ENCODE peak calls at places on chromosomes 16 and 17, in five cellular contexts. M is myocyte, B is small intestine, O is NCI-H510A, J is sciatic nerve. Z is an unnamed sample.

GRCh38 chr16:89332248-89333245 is 115.0 kb downstream of the ZNF778 start:
- DNase-seq in M (no peak), B (no peak), O (no peak), J (no peak), Z (no peak)

GRCh38 chr17:45063198-45063597 is 2.1 kb downstream of the NMT1 start:
- DNase-seq in M (no peak), B (peak; percentile 54), O (no peak), J (no peak), Z (no peak)

GRCh38 chr17:76840884-76841775 is 27.1 kb upstream of the MGAT5B start:
- DNase-seq in M (no peak), B (no peak), O (no peak), J (no peak), Z (no peak)

GRCh38 chr16:25707982-25708583 is 16.3 kb downstream of the HS3ST4 start:
- DNase-seq in M (peak; percentile 2), B (peak; percentile 51), O (no peak), J (no peak), Z (no peak)

GRCh38 chr17:75688209-75688771 is 21.2 kb downstream of the SAP30BP start:
- DNase-seq in M (no peak), B (no peak), O (no peak), J (no peak), Z (peak; percentile 63)

GRCh38 chr16:85699628-85700027 is 10.9 kb upstream of the GINS2 start:
- DNase-seq in M (peak; percentile 33), B (no peak), O (no peak), J (no peak), Z (no peak)

GRCh38 chr17:10316986-10317834 is 55.6 kb downstream of the MYH13 start:
- DNase-seq in M (peak; percentile 87), B (peak; percentile 42), O (no peak), J (peak; percentile 82), Z (peak; percentile 80)

GRCh38 chr17:74532115-74532514 is 840 bp upstream of the CD300LB start:
- DNase-seq in M (no peak), B (no peak), O (no peak), J (peak; percentile 65), Z (peak; percentile 66)

GRCh38 chr17:43935204-43935925 is 6.9 kb downstream of the PPY start:
- DNase-seq in M (no peak), B (no peak), O (no peak), J (no peak), Z (no peak)

GRCh38 chr17:73141411-73141810 is 23.4 kb upstream of the SSTR2 start:
- DNase-seq in M (no peak), B (no peak), O (no peak), J (no peak), Z (no peak)

GRCh38 chr17:75572713-75573539 is 14.7 kb upstream of the MYO15B start:
- DNase-seq in M (no peak), B (no peak), O (no peak), J (no peak), Z (no peak)

GRCh38 chr17:40095944-40096791 is 4.2 kb downstream of the NR1D1 start:
- DNase-seq in M (no peak), B (peak; percentile 65), O (no peak), J (peak; percentile 74), Z (peak; percentile 75)

GRCh38 chr17:76598004-76598439 is 12.4 kb upstream of the ST6GALNAC2 start:
- DNase-seq in M (no peak), B (no peak), O (peak; percentile 46), J (no peak), Z (peak; percentile 24)

GRCh38 chr17:61470530-61471136 is 18.4 kb downstream of the TBX4 start:
- DNase-seq in M (no peak), B (peak; percentile 66), O (no peak), J (peak; percentile 40), Z (peak; percentile 34)

GRCh38 chr16:66099261-66099660 is 267.2 kb upstream of the CDH5 start:
- DNase-seq in M (no peak), B (no peak), O (no peak), J (no peak), Z (no peak)

GRCh38 chr17:81509687-81510523 is 2.7 kb downstream of the ACTG1 start:
- DNase-seq in M (peak; percentile 45), B (no peak), O (no peak), J (no peak), Z (no peak)

GRCh38 chr16:84117482-84117843 is 721 bp upstream of the MBTPS1 start:
- DNase-seq in M (no peak), B (peak; percentile 45), O (peak; percentile 18), J (no peak), Z (no peak)

GRCh38 chr17:46790216-46790615 is 28.3 kb downstream of the WNT3 start:
- DNase-seq in M (no peak), B (no peak), O (no peak), J (no peak), Z (no peak)

GRCh38 chr17:31373150-31374082 is 18.1 kb upstream of the RAB11FIP4 start:
- DNase-seq in M (peak; percentile 74), B (peak; percentile 63), O (no peak), J (no peak), Z (no peak)

GRCh38 chr16:56860226-56861020 is 4.6 kb upstream of the SLC12A3 start:
- DNase-seq in M (no peak), B (peak; percentile 19), O (no peak), J (no peak), Z (no peak)

GRCh38 chr16:75420987-75421819 is 12.1 kb downstream of the CFDP1 start:
- DNase-seq in M (peak; percentile 57), B (peak; percentile 70), O (no peak), J (peak; percentile 79), Z (peak; percentile 86)

GRCh38 chr16:75096730-75097129 is 19.9 kb downstream of the LDHD start:
- DNase-seq in M (no peak), B (no peak), O (peak; percentile 64), J (no peak), Z (no peak)

GRCh38 chr16:12271006-12271405 is 294.5 kb downstream of the SNX29 start:
- DNase-seq in M (peak; percentile 84), B (peak; percentile 31), O (no peak), J (no peak), Z (no peak)

GRCh38 chr16:885391-885790 is 84.9 kb upstream of the GNG13 start:
- DNase-seq in M (no peak), B (no peak), O (no peak), J (no peak), Z (no peak)

GRCh38 chr16:49785970-49786369 is 69.9 kb downstream of the ZNF423 start:
- DNase-seq in M (no peak), B (no peak), O (no peak), J (no peak), Z (no peak)

GRCh38 chr16:70252355-70252988 is 732 bp upstream of the EXOSC6 start:
- DNase-seq in M (no peak), B (no peak), O (no peak), J (no peak), Z (no peak)

GRCh38 chr16:741986-742629 is 1.3 kb upstream of the CIAO3 start:
- DNase-seq in M (no peak), B (no peak), O (no peak), J (no peak), Z (no peak)

GRCh38 chr17:37089998-37090397 is 141.2 kb downstream of the AATF start:
- DNase-seq in M (peak; percentile 69), B (peak; percentile 61), O (no peak), J (no peak), Z (no peak)

GRCh38 chr17:7281074-7281952 is at the start of gene SLC2A4:
- DNase-seq in M (peak; percentile 96), B (peak; percentile 97), O (peak; percentile 93), J (peak; percentile 96), Z (peak; percentile 97)

GRCh38 chr16:19089410-19089955 is 22.1 kb downstream of the COQ7 start:
- DNase-seq in M (no peak), B (no peak), O (no peak), J (no peak), Z (no peak)

GRCh38 chr16:13957197-13958078 is 37.5 kb downstream of the ERCC4 start:
- DNase-seq in M (peak; percentile 89), B (peak; percentile 90), O (peak; percentile 27), J (peak; percentile 75), Z (peak; percentile 81)

GRCh38 chr16:27972500-27972899 is 91.0 kb downstream of the GSG1L start:
- DNase-seq in M (peak; percentile 46), B (peak; percentile 57), O (peak; percentile 41), J (peak; percentile 25), Z (no peak)

GRCh38 chr17:33322063-33322462 is 29.0 kb upstream of the ASIC2 start:
- DNase-seq in M (no peak), B (no peak), O (no peak), J (no peak), Z (no peak)